ENCODE peak calls at places on chromosomes 2 and 18, in nine cellular contexts. E is NCI-H2029 treated with DMSO at 0.1 percent for 48 hours; D is Right ventricle myocardium superior; R is T-helper 1 cell; Y is stimulated activated CD4-positive, alpha-beta T cell treated with anti-CD3 and anti-CD28 coated beads, Interleukin-1b, Interleukin-23, amount 100 ng/mL, for 1 hour; W is NCI-H69; K is NCI-H345; P is pancreas; T is activated T-cell treated with anti-CD3 and anti-CD28 coated beads for 24 hours. N is an unnamed sample.

GRCh38 chr2:152307863-152308262 is 27.1 kb upstream of the FMNL2 start:
- DNase-seq in E (no peak), D (no peak), R (no peak), Y (no peak), W (peak), K (no peak), P (no peak), T (no peak), N (no peak)

GRCh38 chr18:48909721-48910120 is 41.0 kb downstream of the SMAD7 start:
- DNase-seq in E (no peak), D (no peak), R (no peak), Y (no peak), W (no peak), K (no peak), P (no peak), T (no peak), N (no peak)

GRCh38 chr2:72982781-72983499 is 65.6 kb downstream of the EMX1 start:
- DNase-seq in E (no peak), D (no peak), R (no peak), Y (no peak), W (no peak), K (no peak), P (no peak), T (no peak), N (no peak)

GRCh38 chr2:47616506-47616905 is 166.4 kb upstream of the MSH6 start:
- DNase-seq in E (no peak), D (no peak), R (no peak), Y (no peak), W (no peak), K (no peak), P (no peak), T (no peak), N (no peak)

GRCh38 chr2:27807476-27807875 is 36.0 kb downstream of the MRPL33 start:
- DNase-seq in E (no peak), D (no peak), R (no peak), Y (no peak), W (peak), K (peak), P (peak), T (no peak), N (no peak)

GRCh38 chr2:17621781-17622180 is 81.3 kb downstream of the VSNL1 start:
- DNase-seq in E (no peak), D (no peak), R (no peak), Y (no peak), W (no peak), K (no peak), P (no peak), T (no peak), N (no peak)

GRCh38 chr2:127371037-127371436 is 16.7 kb downstream of the MAP3K2 start:
- DNase-seq in E (no peak), D (peak), R (no peak), Y (no peak), W (no peak), K (no peak), P (no peak), T (no peak), N (no peak)

GRCh38 chr2:85281553-85281952 is 46.2 kb downstream of the TGOLN2 start:
- DNase-seq in E (no peak), D (no peak), R (no peak), Y (no peak), W (no peak), K (no peak), P (no peak), T (no peak), N (no peak)

GRCh38 chr2:226618875-226619605 is 180.6 kb downstream of the IRS1 start:
- DNase-seq in E (no peak), D (no peak), R (no peak), Y (no peak), W (peak), K (no peak), P (no peak), T (no peak), N (no peak)

GRCh38 chr2:22037274-22037673 is 913.5 kb downstream of the TDRD15 start:
- DNase-seq in E (no peak), D (peak), R (no peak), Y (no peak), W (no peak), K (no peak), P (no peak), T (no peak), N (no peak)

GRCh38 chr2:75641587-75641986 is 5.0 kb upstream of the MRPL19 start:
- DNase-seq in E (no peak), D (no peak), R (no peak), Y (no peak), W (no peak), K (no peak), P (no peak), T (no peak), N (no peak)

GRCh38 chr2:112084689-112085381 is 29.8 kb downstream of the TMEM87B start:
- DNase-seq in E (no peak), D (no peak), R (no peak), Y (no peak), W (no peak), K (no peak), P (no peak), T (no peak), N (no peak)

GRCh38 chr18:11752116-11752911 is 63.2 kb downstream of the GNAL start:
- DNase-seq in E (no peak), D (no peak), R (peak), Y (no peak), W (peak), K (no peak), P (no peak), T (no peak), N (no peak)

GRCh38 chr18:79374408-79375171 is 21.1 kb upstream of the NFATC1 start:
- DNase-seq in E (no peak), D (no peak), R (no peak), Y (no peak), W (no peak), K (no peak), P (no peak), T (no peak), N (no peak)

GRCh38 chr18:5475252-5475651 is 68.5 kb downstream of the EPB41L3 start:
- DNase-seq in E (no peak), D (no peak), R (no peak), Y (no peak), W (peak), K (no peak), P (no peak), T (no peak), N (no peak)

GRCh38 chr2:185472574-185472973 is 266.0 kb upstream of the FSIP2 start:
- DNase-seq in E (no peak), D (no peak), R (no peak), Y (no peak), W (peak), K (no peak), P (no peak), T (no peak), N (no peak)